ENCODE peak calls at places on chromosomes 13 and 19, in eight cellular contexts. J is activated naive CD4-positive, alpha-beta T cell treated with anti-CD3 and anti-CD28 coated beads for 36 hours; Z is Ammon's horn; H is T-helper 2 cell; C is WERI-Rb-1; D is fibroblast of pulmonary artery; P is left ventricle myocardium superior; Y is Calu3. B is an unnamed sample.

GRCh38 chr13:107462501-107462900 is 752.8 kb downstream of the LIG4 start:
- DNase-seq in J (no peak), Z (no peak), H (no peak), C (no peak), D (no peak), P (no peak), Y (no peak), B (no peak)

GRCh38 chr19:41324921-41325639 is 15.1 kb downstream of the CCDC97 start:
- DNase-seq in J (no peak), Z (peak), H (no peak), C (peak), D (peak), P (peak), Y (peak), B (peak)

GRCh38 chr19:49327878-49328544 is 3.0 kb upstream of the SLC6A16 start:
- DNase-seq in J (peak), Z (no peak), H (peak), C (no peak), D (peak), P (no peak), Y (peak), B (peak)

GRCh38 chr13:30477346-30478235 is 11.9 kb upstream of the HMGB1 start:
- DNase-seq in J (no peak), Z (no peak), H (no peak), C (no peak), D (no peak), P (no peak), Y (no peak), B (no peak)

GRCh38 chr19:47124937-47125668 is 5.5 kb upstream of the SAE1 start:
- DNase-seq in J (no peak), Z (peak), H (no peak), C (peak), D (peak), P (no peak), Y (peak), B (peak)

GRCh38 chr19:54096642-54097106 is 3.9 kb downstream of the OSCAR start:
- DNase-seq in J (no peak), Z (no peak), H (no peak), C (no peak), D (peak), P (no peak), Y (peak), B (peak)

GRCh38 chr19:34243876-34244578 is 10.3 kb upstream of the GARRE1 start:
- DNase-seq in J (no peak), Z (no peak), H (no peak), C (peak), D (no peak), P (no peak), Y (no peak), B (no peak)

GRCh38 chr19:40804783-40805242 is 5.8 kb downstream of the EGLN2 start:
- DNase-seq in J (peak), Z (peak), H (no peak), C (peak), D (no peak), P (peak), Y (no peak), B (peak)

GRCh38 chr13:79837741-79838450 is 356.9 kb downstream of the NDFIP2 start:
- DNase-seq in J (no peak), Z (no peak), H (no peak), C (no peak), D (peak), P (no peak), Y (no peak), B (no peak)

GRCh38 chr19:14770944-14771839 is 7.2 kb downstream of the ADGRE2 start:
- DNase-seq in J (no peak), Z (no peak), H (no peak), C (no peak), D (no peak), P (no peak), Y (no peak), B (peak)

GRCh38 chr13:44140146-44140545 is 233.5 kb upstream of the SERP2 start:
- DNase-seq in J (no peak), Z (no peak), H (no peak), C (no peak), D (no peak), P (no peak), Y (no peak), B (peak)

GRCh38 chr19:19964416-19964815 is 63.7 kb downstream of the ZNF93 start:
- DNase-seq in J (no peak), Z (no peak), H (no peak), C (no peak), D (no peak), P (no peak), Y (no peak), B (no peak)

GRCh38 chr19:1087813-1088418 is 7.3 kb downstream of the POLR2E start:
- DNase-seq in J (peak), Z (peak), H (no peak), C (no peak), D (no peak), P (peak), Y (no peak), B (no peak)

GRCh38 chr19:46963093-46963734 is 56.4 kb upstream of the NPAS1 start:
- DNase-seq in J (no peak), Z (no peak), H (no peak), C (no peak), D (peak), P (no peak), Y (no peak), B (no peak)

GRCh38 chr13:77986699-77987098 is 68.1 kb upstream of the EDNRB start:
- DNase-seq in J (no peak), Z (no peak), H (no peak), C (no peak), D (no peak), P (no peak), Y (no peak), B (no peak)

B was measured in NCI-H82.